ENCODE peak calls at places on chromosomes 3 and 15, in four cellular contexts. Z is IMR-90, X is kidney, R is PC-3. U is an unnamed sample.
A peak's percentile ranks its signal among the peaks of the same experiment; 100 is the strongest.

GRCh38 chr3:156360116-156360515 is 194.8 kb downstream of the SSR3 start:
- DNase-seq in X (no peak), R (no peak), Z (no peak), U (no peak)

GRCh38 chr3:126432361-126432760 is 37.7 kb downstream of the CFAP100 start:
- DNase-seq in R (no peak), Z (peak; percentile 53), X (no peak), U (peak; percentile 18)

GRCh38 chr3:31541102-31541501 is 8.4 kb downstream of the STT3B start:
- DNase-seq in R (peak; percentile 41), X (no peak), Z (no peak), U (no peak)

GRCh38 chr3:155742339-155742980 is 2.4 kb downstream of the PLCH1 start:
- DNase-seq in Z (no peak), X (no peak), R (no peak), U (no peak)

GRCh38 chr3:32405711-32406323 is 14.2 kb downstream of the CMTM7 start:
- DNase-seq in Z (no peak), X (no peak), R (no peak), U (no peak)

GRCh38 chr3:146585156-146585555 is 20.0 kb downstream of the PLSCR5 start:
- DNase-seq in X (no peak), Z (no peak), R (no peak), U (no peak)

GRCh38 chr15:73856458-73857192 is 16.7 kb upstream of the TBC1D21 start:
- DNase-seq in X (no peak), Z (no peak), R (no peak), U (no peak)

GRCh38 chr3:83928903-83929302 is 1029.9 kb upstream of the CADM2 start:
- DNase-seq in Z (no peak), R (no peak), X (no peak), U (peak; percentile 16)

GRCh38 chr15:23013681-23014080 is 25.7 kb downstream of the TUBGCP5 start:
- DNase-seq in Z (no peak), X (no peak), R (no peak), U (no peak)

GRCh38 chr15:63156708-63157065 is 590 bp downstream of the RPS27L start:
- DNase-seq in R (peak; percentile 17), X (no peak), Z (peak; percentile 47), U (peak; percentile 43)

GRCh38 chr3:110526732-110527727 is 544.6 kb upstream of the NECTIN3 start:
- DNase-seq in Z (peak; percentile 95), R (peak; percentile 92), X (no peak), U (peak; percentile 98)

GRCh38 chr3:170740726-170741591 is 129.0 kb downstream of the RPL22L1 start:
- DNase-seq in Z (peak; percentile 72), R (peak; percentile 93), X (peak; percentile 68), U (peak; percentile 82)

GRCh38 chr3:197371521-197372075 is 73.2 kb upstream of the DLG1 start:
- DNase-seq in R (no peak), Z (no peak), X (peak; percentile 32), U (peak; percentile 68)

GRCh38 chr15:91067026-91067425 is 33.0 kb upstream of the SV2B start:
- DNase-seq in X (no peak), Z (peak; percentile 10), R (peak; percentile 14), U (peak; percentile 3)

GRCh38 chr3:126854666-126855065 is 128.2 kb upstream of the PLXNA1 start:
- DNase-seq in X (no peak), Z (no peak), R (no peak), U (no peak)

GRCh38 chr3:123637131-123637530 is 52.3 kb upstream of the HACD2 start:
- DNase-seq in X (no peak), R (peak; percentile 64), Z (no peak), U (no peak)

GRCh38 chr3:67853520-67853919 is 199.1 kb upstream of the SUCLG2 start:
- DNase-seq in X (no peak), Z (no peak), R (no peak), U (no peak)

GRCh38 chr3:157542711-157543485 is 39.7 kb upstream of the VEPH1 start:
- DNase-seq in Z (peak; percentile 45), R (peak; percentile 85), X (peak; percentile 92), U (peak; percentile 79)

GRCh38 chr3:107431048-107431297 is 53.7 kb downstream of the CCDC54 start:
- DNase-seq in X (no peak), Z (peak; percentile 1), R (no peak), U (peak; percentile 17)

GRCh38 chr15:62254137-62254934 is 89.3 kb upstream of the C2CD4B start:
- DNase-seq in Z (peak; percentile 43), X (peak; percentile 83), R (peak; percentile 51), U (peak; percentile 55)

GRCh38 chr3:159249472-159250131 is 447.7 kb downstream of the MFSD1 start:
- DNase-seq in X (no peak), R (no peak), Z (no peak), U (no peak)

GRCh38 chr3:27354588-27355203 is 14.5 kb downstream of the NEK10 start:
- DNase-seq in X (no peak), R (no peak), Z (no peak), U (no peak)

GRCh38 chr3:71789922-71790321 is 5.0 kb upstream of the PROK2 start:
- DNase-seq in X (no peak), R (no peak), Z (no peak), U (no peak)

GRCh38 chr3:16448691-16449090 is 64.8 kb downstream of the RFTN1 start:
- DNase-seq in X (peak; percentile 82), R (peak; percentile 95), Z (peak; percentile 98), U (peak; percentile 95)

GRCh38 chr3:112471926-112472325 is 27.3 kb downstream of the BTLA start:
- DNase-seq in Z (no peak), R (no peak), X (no peak), U (no peak)

GRCh38 chr15:96495386-96495785 is 164.9 kb downstream of the NR2F2 start:
- DNase-seq in R (no peak), Z (no peak), X (no peak), U (no peak)
- H3K9ac ChIP-seq in R (no peak overlapping the region), Z (no peak overlapping the region), X (no peak overlapping the region), U (no peak overlapping the region)

GRCh38 chr3:98073486-98073885 is 13.5 kb upstream of the OR5AC2 start:
- DNase-seq in Z (no peak), X (no peak), R (no peak), U (no peak)

GRCh38 chr3:98070840-98071239 is 16.1 kb upstream of the OR5AC2 start:
- DNase-seq in X (no peak), R (no peak), Z (no peak), U (no peak)

DNA sequence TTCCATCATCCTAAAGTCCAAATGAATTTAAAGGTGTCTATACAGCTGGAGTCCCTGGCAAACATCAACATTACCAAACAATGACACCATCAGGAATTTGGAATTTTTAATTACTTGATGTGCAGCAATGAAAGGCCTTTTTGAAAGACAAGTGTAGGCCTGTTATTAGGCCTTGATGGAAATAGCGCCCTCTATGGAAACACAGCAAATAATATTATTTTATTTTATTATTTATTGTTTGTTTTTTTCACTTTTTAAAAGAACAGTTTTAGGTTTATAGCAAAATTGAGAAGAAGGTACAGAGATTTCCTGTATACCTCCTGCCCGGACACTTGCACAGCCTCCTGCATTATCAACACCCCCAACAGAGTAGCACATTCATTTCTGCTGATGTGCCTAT is 18.1 kb upstream of the OR5AC2 start:
- DNase-seq in Z (no peak), X (no peak), R (no peak), U (no peak)
- TF ChIP-seq CTCF in Z (no peak), X (no peak), R (peak; percentile 33), U (no peak)

GRCh38 chr3:195208631-195209030 is 62.3 kb downstream of the XXYLT1 start:
- DNase-seq in R (no peak), X (no peak), Z (no peak), U (no peak)

GRCh38 chr3:195208183-195208582 is 62.8 kb downstream of the XXYLT1 start:
- DNase-seq in R (no peak), X (no peak), Z (no peak), U (no peak)

GRCh38 chr3:195207731-195208130 is 63.2 kb downstream of the XXYLT1 start:
- DNase-seq in X (no peak), R (no peak), Z (no peak), U (no peak)

GRCh38 chr3:195209836-195210551 is 61.0 kb downstream of the XXYLT1 start:
- DNase-seq in X (peak; percentile 91), R (no peak), Z (peak; percentile 60), U (no peak)

GRCh38 chr3:195209083-195209835 is 61.7 kb downstream of the XXYLT1 start:
- DNase-seq in X (no peak), R (no peak), Z (peak; percentile 13), U (no peak)
- H3K9ac ChIP-seq in X (no peak overlapping the region), R (no peak overlapping the region), Z (peak overlapping the region; percentile 75), U (peak overlapping the region; percentile 67)

GRCh38 chr3:58728723-58729122 is 62.1 kb upstream of the FAM3D start:
- DNase-seq in Z (no peak), R (no peak), X (no peak), U (no peak)

GRCh38 chr3:58737644-58738043 is 71.1 kb upstream of the FAM3D start:
- DNase-seq in Z (no peak), R (no peak), X (no peak), U (no peak)

DNA sequence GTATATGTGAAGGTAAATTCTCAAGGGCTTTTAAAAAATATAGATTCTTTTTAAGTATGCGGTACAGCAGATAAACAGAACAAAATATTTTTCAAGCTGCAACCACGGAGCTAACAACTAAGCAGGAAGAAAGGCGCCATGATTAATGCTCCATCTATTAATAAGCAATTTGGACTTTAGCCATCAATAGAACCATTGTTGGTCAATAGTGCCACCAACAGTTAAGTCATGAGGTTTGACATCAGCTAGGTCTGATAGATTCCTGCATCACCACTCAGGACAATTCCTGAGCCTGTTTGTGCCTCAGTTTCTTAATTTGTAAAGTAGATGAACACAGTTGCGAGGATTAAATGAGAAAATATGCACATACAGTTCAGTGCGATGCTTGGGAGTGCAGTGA is 65.1 kb upstream of the FAM3D start:
- DNase-seq in X (no peak), Z (no peak), R (no peak), U (no peak)
- TF ChIP-seq CTCF in X (no peak), Z (no peak), R (no peak), U (no peak)

GRCh38 chr15:67108122-67108871 is 42.9 kb downstream of the SMAD3 start:
- DNase-seq in X (no peak), R (no peak), Z (no peak), U (peak; percentile 49)
- H3K9ac ChIP-seq in X (no peak overlapping the region), R (peak overlapping the region; percentile 94), Z (peak overlapping the region; percentile 72), U (no peak overlapping the region)

DNA sequence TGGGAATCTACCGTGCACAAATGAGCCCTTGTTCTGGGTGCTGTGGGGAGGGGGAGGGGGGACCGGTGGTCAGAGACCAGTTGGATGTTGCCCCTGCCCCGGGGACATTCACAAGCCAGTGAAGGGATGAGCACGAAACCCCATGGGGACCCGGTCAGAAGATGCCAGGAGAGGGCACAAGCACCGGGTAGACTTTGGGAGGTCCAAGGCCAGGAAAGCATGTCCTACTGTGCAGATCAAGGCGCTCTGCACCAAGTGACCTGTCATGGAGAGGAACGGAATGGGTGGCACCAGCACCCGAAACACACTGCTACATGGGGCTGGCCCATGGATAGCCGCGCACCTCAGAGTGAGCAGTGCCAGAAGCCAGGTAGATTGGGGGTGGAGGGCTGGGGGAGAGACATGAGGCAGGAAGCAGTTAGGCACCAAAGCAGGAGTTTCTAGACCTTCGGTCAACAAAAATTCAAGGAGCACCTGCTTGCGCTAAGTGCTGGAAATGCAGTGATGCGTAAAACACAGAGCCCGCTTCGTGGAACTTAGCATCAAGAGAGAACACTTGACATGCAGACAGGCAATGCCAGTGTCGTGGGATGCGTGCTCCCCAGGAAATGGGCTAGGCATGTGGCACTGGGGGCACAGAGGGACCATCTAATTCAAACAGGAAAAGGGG is 99.1 kb downstream of the CPN2 start:
- DNase-seq in Z (no peak), R (no peak), X (no peak), U (no peak)
- TF ChIP-seq CTCF in Z (no peak), R (no peak), X (no peak), U (no peak)